ENCODE peak calls at places on chromosomes 4 and X, in four cellular contexts. B is A549, N is HepG2, D is K562. O is an unnamed sample.

GRCh38 chr4:15837591-15837990 is 59.5 kb downstream of the CD38 start:
- DNase-seq in B (no peak), D (no peak), N (no peak), O (no peak)

GRCh38 chrX:1422135-1422465 is 30.2 kb upstream of the SLC25A6 start:
- DNase-seq in B (no peak), N (no peak), D (no peak), O (no peak)

GRCh38 chr4:173707658-173708415 is 177.8 kb upstream of the HAND2 start:
- DNase-seq in D (no peak), N (no peak), B (no peak), O (no peak)

GRCh38 chr4:53015681-53016080 is 153.6 kb downstream of the RASL11B start:
- DNase-seq in N (peak; percentile 66), D (peak; percentile 55), B (no peak), O (no peak)

GRCh38 chr4:113899260-113900177 is 79.9 kb downstream of the ARSJ start:
- DNase-seq in B (no peak), N (no peak), D (no peak), O (peak; percentile 45)

GRCh38 chrX:149871940-149872339 is 9.0 kb upstream of the MAGEA8 start:
- DNase-seq in D (peak; percentile 71), B (no peak), N (peak; percentile 10), O (peak; percentile 13)

GRCh38 chr4:156291317-156291716 is 337.7 kb upstream of the CTSO start:
- DNase-seq in B (no peak), N (no peak), D (no peak), O (no peak)

GRCh38 chr4:71709961-71710360 is 73.9 kb downstream of the GC start:
- DNase-seq in N (no peak), D (peak; percentile 6), B (no peak), O (no peak)

GRCh38 chrX:9643807-9644206 is 121.8 kb downstream of the GPR143 start:
- DNase-seq in N (no peak), B (no peak), D (no peak), O (no peak)

GRCh38 chrX:71618303-71618721 is at the start of gene CXCR3:
- DNase-seq in N (no peak), B (no peak), D (no peak), O (peak; percentile 83)

GRCh38 chr4:87035881-87036509 is 101.2 kb downstream of the AFF1 start:
- DNase-seq in N (no peak), D (no peak), B (no peak), O (no peak)

GRCh38 chr4:125049711-125050110 is 265.0 kb upstream of the FAT4 start:
- DNase-seq in D (no peak), N (no peak), B (no peak), O (no peak)

GRCh38 chr4:26782830-26783202 is 77.8 kb upstream of the STIM2 start:
- DNase-seq in B (no peak), N (no peak), D (no peak), O (no peak)

GRCh38 chr4:19300213-19300612 is 951.5 kb upstream of the SLIT2 start:
- DNase-seq in B (no peak), D (no peak), N (no peak), O (no peak)

GRCh38 chr4:19689511-19689910 is 562.2 kb upstream of the SLIT2 start:
- DNase-seq in N (no peak), D (no peak), B (no peak), O (no peak)

GRCh38 chrX:48306175-48306574 is 50.3 kb downstream of the SSX3 start:
- DNase-seq in N (no peak), D (peak; percentile 30), B (no peak), O (no peak)

GRCh38 chr4:3871881-3872833 is 106.0 kb downstream of the ADRA2C start:
- DNase-seq in D (no peak), N (no peak), B (no peak), O (no peak)

GRCh38 chr4:66023061-66023460 is 352.8 kb upstream of the EPHA5 start:
- DNase-seq in D (no peak), B (no peak), N (no peak), O (no peak)

GRCh38 chr4:113435893-113436292 is 325.6 kb downstream of the CAMK2D start:
- DNase-seq in N (no peak), B (no peak), D (no peak), O (no peak)

GRCh38 chr4:143482753-143483362 is 30.6 kb upstream of the SMARCA5 start:
- DNase-seq in B (peak; percentile 9), D (peak; percentile 56), N (peak; percentile 16), O (no peak)

GRCh38 chr4:66357316-66357715 is 687.0 kb upstream of the EPHA5 start:
- DNase-seq in N (no peak), D (no peak), B (no peak), O (no peak)

GRCh38 chr4:2832309-2832980 is 11.2 kb upstream of the ADD1 start:
- DNase-seq in N (no peak), D (no peak), B (no peak), O (no peak)

GRCh38 chr4:7697821-7698220 is 241.8 kb downstream of the AFAP1 start:
- DNase-seq in D (no peak), B (no peak), N (no peak), O (no peak)

GRCh38 chr4:15361529-15361928 is 66.3 kb upstream of the C1QTNF7 start:
- DNase-seq in D (no peak), N (no peak), B (no peak), O (no peak)

GRCh38 chr4:38160487-38161207 is 200.4 kb downstream of the PTTG2 start:
- DNase-seq in N (peak; percentile 98), D (no peak), B (peak; percentile 60), O (peak; percentile 69)

GRCh38 chr4:20288846-20289512 is 37.3 kb downstream of the SLIT2 start:
- DNase-seq in N (no peak), B (no peak), D (no peak), O (no peak)

GRCh38 chr4:138492178-138492577 is 250.0 kb upstream of the SLC7A11 start:
- DNase-seq in N (no peak), D (no peak), B (no peak), O (no peak)

GRCh38 chr4:153234923-153235322 is 30.7 kb downstream of the TRIM2 start:
- DNase-seq in D (no peak), N (no peak), B (no peak), O (no peak)

GRCh38 chrX:12984629-12985303 is 9.9 kb downstream of the TMSB4X start:
- DNase-seq in B (peak; percentile 43), N (no peak), D (peak; percentile 56), O (no peak)

GRCh38 chr4:180057891-180058643 is 2185.1 kb upstream of the TENM3 start:
- DNase-seq in N (no peak), B (peak; percentile 3), D (no peak), O (no peak)

GRCh38 chr4:151202851-151203455 is 74.0 kb upstream of the PRSS48 start:
- DNase-seq in B (no peak), D (no peak), N (no peak), O (no peak)

GRCh38 chr4:45668086-45668485 is 455.8 kb downstream of the GABRG1 start:
- DNase-seq in D (no peak), N (no peak), B (no peak), O (no peak)

GRCh38 chrX:15471016-15471415 is 22.1 kb downstream of the PIR start:
- DNase-seq in B (peak; percentile 19), N (peak; percentile 32), D (peak; percentile 81), O (peak; percentile 27)

GRCh38 chr4:155954118-155954503 is 445 bp upstream of the CTSO start:
- DNase-seq in D (no peak), N (no peak), B (no peak), O (no peak)

GRCh38 chr4:112550728-112551127 is 34.7 kb upstream of the NEUROG2 start:
- DNase-seq in B (no peak), D (no peak), N (no peak), O (no peak)

GRCh38 chrX:56248492-56248891 is 16.3 kb downstream of the KLF8 start:
- DNase-seq in D (peak; percentile 54), N (peak; percentile 5), B (peak; percentile 10), O (peak; percentile 40)

GRCh38 chr4:152460488-152460887 is 75.4 kb downstream of the FBXW7 start:
- DNase-seq in N (peak; percentile 25), D (peak; percentile 15), B (no peak), O (peak; percentile 43)

GRCh38 chr4:148258526-148258925 is 183.7 kb downstream of the NR3C2 start:
- DNase-seq in N (no peak), D (no peak), B (no peak), O (no peak)
- TF ChIP-seq CEBPB in N (no peak), D (no peak), B (no peak), O (no peak)

DNA sequence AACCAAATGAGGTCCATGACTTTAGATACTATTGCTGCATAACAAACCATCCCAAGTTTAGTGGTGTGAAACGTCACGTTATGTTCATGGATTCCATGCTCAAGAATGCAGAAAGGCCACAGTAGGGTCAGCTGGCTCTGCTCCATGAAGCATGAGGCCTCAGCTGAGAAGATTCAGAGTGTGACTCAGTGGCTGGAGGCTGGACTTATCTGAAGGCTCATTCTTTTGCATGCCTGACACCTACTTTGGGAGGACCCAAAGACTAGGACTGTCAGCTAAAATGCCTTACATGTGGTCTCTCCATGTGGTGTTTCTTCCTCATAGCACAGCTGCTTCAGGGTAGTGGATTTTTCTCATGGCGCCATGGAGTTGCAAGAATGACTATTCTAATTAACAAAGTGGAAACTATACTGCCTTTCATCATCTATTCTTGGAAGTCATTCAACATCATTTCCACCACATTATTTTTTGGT is 11.5 kb upstream of the CCDC149 start:
- DNase-seq in N (no peak), B (no peak), D (no peak), O (no peak)
- TF ChIP-seq CHD4 in N (no peak), B (no peak), D (no peak), O (no peak)

DNA sequence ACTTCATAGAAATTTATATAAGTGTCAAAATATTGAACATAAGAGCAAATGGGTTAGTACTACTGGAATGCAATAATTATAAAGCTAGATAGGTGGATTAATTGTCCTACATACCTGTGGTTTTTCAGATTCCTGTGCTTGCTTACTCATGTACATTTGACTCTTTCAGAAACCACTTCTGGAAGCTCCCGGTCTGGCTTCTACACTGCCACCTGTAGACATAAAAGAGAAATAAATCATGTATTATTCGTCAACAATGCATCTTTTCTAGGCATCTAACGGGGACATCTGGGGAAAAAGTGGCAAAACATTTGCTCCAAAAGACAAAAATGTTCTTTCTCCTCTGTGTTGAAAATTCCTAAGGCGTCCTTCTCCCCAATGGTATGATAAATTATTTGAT is 648.6 kb upstream of the DIPK2B start:
- DNase-seq in D (peak; percentile 4), N (peak; percentile 61), B (peak; percentile 43), O (no peak)
- H3K4me3 ChIP-seq in D (no peak overlapping the region), N (peak overlapping the region; percentile 75), B (peak overlapping the region; percentile 99), O (no peak overlapping the region)

DNA sequence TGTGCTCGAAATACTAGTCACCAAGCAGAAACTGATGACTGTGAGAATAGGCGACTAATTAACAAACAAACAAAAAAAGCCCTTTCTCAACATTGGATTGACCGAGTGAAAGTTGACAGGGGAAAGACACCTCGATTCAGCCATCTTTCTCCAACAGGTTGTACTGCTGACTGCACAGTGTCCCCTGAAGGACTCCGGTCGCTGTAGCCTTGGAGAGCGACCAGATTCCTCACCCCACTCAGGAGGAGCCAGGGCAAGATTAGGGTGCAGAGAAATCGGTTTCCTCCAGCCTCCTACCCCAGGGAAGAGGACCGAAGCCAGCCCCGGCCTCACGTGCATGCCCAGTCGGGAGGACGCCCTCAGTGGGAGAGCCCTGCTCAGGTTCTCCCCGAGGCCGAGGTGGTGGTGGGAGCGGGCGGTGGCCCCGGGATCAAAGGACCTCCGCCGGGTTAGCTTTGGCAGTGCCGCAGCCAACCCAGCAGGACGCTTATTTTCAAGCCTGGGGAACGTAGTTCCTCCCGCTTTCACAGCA is 1.1 kb upstream of the RAP1GDS1 start:
- DNase-seq in N (peak; percentile 52), D (peak; percentile 51), B (peak; percentile 36), O (no peak)
- TF ChIP-seq CEBPB in N (no peak), D (no peak), B (no peak), O (no peak)